ENCODE peak calls at places on chromosomes 7 and 10, in four cellular contexts. R is right atrium auricular region, Y is D341Med, N is hypothalamus. H is an unnamed sample.

GRCh38 chr7:43591551-43592180 is 8.8 kb downstream of the STK17A start:
- DNase-seq in R (no peak), Y (no peak), N (no peak), H (no peak)

GRCh38 chr10:82660983-82661382 is 786.0 kb downstream of the NRG3 start:
- DNase-seq in R (no peak), Y (no peak), N (no peak), H (no peak)

GRCh38 chr7:157409149-157409752 is 72.4 kb downstream of the DNAJB6 start:
- DNase-seq in R (no peak), Y (no peak), N (no peak), H (no peak)

GRCh38 chr7:47470567-47471357 is 111.1 kb downstream of the TNS3 start:
- DNase-seq in R (no peak), Y (no peak), N (no peak), H (no peak)

GRCh38 chr10:120503695-120504094 is 46.7 kb downstream of the PLPP4 start:
- DNase-seq in R (no peak), Y (no peak), N (no peak), H (no peak)

GRCh38 chr10:88934900-88935672 is 17.5 kb downstream of the ACTA2 start:
- DNase-seq in R (peak), Y (peak), N (peak), H (peak)

GRCh38 chr7:132655071-132655761 is 78.9 kb upstream of the PLXNA4 start:
- DNase-seq in R (peak), Y (no peak), N (peak), H (no peak)

GRCh38 chr7:138949421-138950088 is 31.6 kb downstream of the KIAA1549 start:
- DNase-seq in R (no peak), Y (no peak), N (no peak), H (no peak)

GRCh38 chr10:96205580-96205979 is 65.8 kb downstream of the BLNK start:
- DNase-seq in R (no peak), Y (no peak), N (no peak), H (no peak)

GRCh38 chr7:101717986-101718746 is 89.1 kb upstream of the MYL10 start:
- DNase-seq in R (no peak), Y (no peak), N (no peak), H (no peak)

GRCh38 chr10:78944658-78945333 is 124.0 kb upstream of the ZMIZ1 start:
- DNase-seq in R (no peak), Y (no peak), N (no peak), H (no peak)

GRCh38 chr7:96321041-96321669 is 743 bp downstream of the SLC25A13 start:
- DNase-seq in R (peak), Y (peak), N (peak), H (peak)

GRCh38 chr7:123023126-123023525 is 27.6 kb upstream of the TAS2R16 start:
- DNase-seq in R (no peak), Y (no peak), N (no peak), H (no peak)

GRCh38 chr7:99943641-99944507 is 14.5 kb upstream of the GJC3 start:
- DNase-seq in R (no peak), Y (no peak), N (no peak), H (peak)